ENCODE peak calls at places on chromosomes 6 and 20, in nine cellular contexts. A is astrocyte of the spinal cord; S is mesendoderm; M is T-helper 17 cell; F is ELR; X is coronary artery; Z is WTC11; C is stimulated activated naive CD8-positive, alpha-beta T cell treated with anti-CD3 and anti-CD28 coated beads, Interleukin-15, Interleukin-2, amounts not matched to agents 100 U/mL and 50 U/mL, for 24 hours; N is stimulated activated CD4-positive, alpha-beta T cell treated with anti-CD3 and anti-CD28 coated beads, TNF-alpha, amount 100 ng/mL, for 4 hours. L is an unnamed sample.
A peak's percentile ranks its signal among the peaks of the same experiment; 100 is the strongest.

GRCh38 chr6:38391909-38392614 is 247.7 kb downstream of the BTBD9 start:
- DNase-seq in A (peak; percentile 16), S (no peak), M (no peak), F (peak; percentile 15), X (no peak), Z (no peak), C (no peak), N (no peak), L (no peak)

GRCh38 chr20:35146299-35146921 is 726 bp downstream of the EDEM2 start:
- DNase-seq in A (peak; percentile 5), S (peak; percentile 71), M (no peak), F (peak; percentile 78), X (no peak), Z (peak; percentile 50), C (no peak), N (peak; percentile 7), L (peak; percentile 3)

GRCh38 chr6:54307412-54308036 is 717 bp upstream of the TINAG start:
- DNase-seq in A (no peak), S (no peak), M (no peak), F (no peak), X (no peak), Z (no peak), C (no peak), N (no peak), L (no peak)

GRCh38 chr20:21352703-21353102 is 44.6 kb downstream of the NKX2-4 start:
- DNase-seq in A (peak; percentile 58), S (no peak), M (no peak), F (peak; percentile 59), X (no peak), Z (no peak), C (no peak), N (no peak), L (no peak)

GRCh38 chr6:28653876-28654275 is 128.2 kb downstream of the GPX5 start:
- DNase-seq in A (no peak), S (no peak), M (no peak), F (peak; percentile 25), X (no peak), Z (no peak), C (no peak), N (no peak), L (no peak)

GRCh38 chr6:5125152-5126006 is 40.2 kb downstream of the PPP1R3G start:
- DNase-seq in A (peak; percentile 70), S (peak; percentile 13), M (no peak), F (peak; percentile 71), X (no peak), Z (no peak), C (no peak), N (no peak), L (no peak)

GRCh38 chr6:56101141-56101553 is 146.2 kb downstream of the COL21A1 start:
- DNase-seq in A (peak; percentile 97), S (no peak), M (no peak), F (peak; percentile 94), X (no peak), Z (no peak), C (no peak), N (no peak), L (no peak)

GRCh38 chr6:71599366-71599765 is 287.0 kb upstream of the RIMS1 start:
- DNase-seq in A (no peak), S (no peak), M (no peak), F (no peak), X (no peak), Z (no peak), C (no peak), N (no peak), L (no peak)

GRCh38 chr20:51767018-51767866 is 948 bp downstream of the ATP9A start:
- DNase-seq in A (no peak), S (peak; percentile 86), M (no peak), F (peak; percentile 40), X (no peak), Z (peak; percentile 90), C (peak; percentile 66), N (peak; percentile 6), L (no peak)

GRCh38 chr20:9467995-9468394 is 46.4 kb upstream of the LAMP5 start:
- DNase-seq in A (no peak), S (peak; percentile 23), M (no peak), F (no peak), X (no peak), Z (peak; percentile 40), C (no peak), N (no peak), L (no peak)

GRCh38 chr6:120735641-120736040 is 598.6 kb downstream of the TBC1D32 start:
- DNase-seq in A (peak; percentile 13), S (no peak), M (no peak), F (peak; percentile 1), X (no peak), Z (no peak), C (no peak), N (no peak), L (no peak)

GRCh38 chr20:58852559-58853271 is at the start of gene GNAS:
- DNase-seq in A (peak; percentile 50), S (peak; percentile 92), M (no peak), F (peak; percentile 68), X (no peak), Z (peak; percentile 86), C (peak; percentile 67), N (peak; percentile 34), L (peak; percentile 37)

GRCh38 chr20:37541326-37541725 is 13.7 kb upstream of the BLCAP start:
- DNase-seq in A (no peak), S (no peak), M (no peak), F (no peak), X (no peak), Z (no peak), C (no peak), N (no peak), L (no peak)

GRCh38 chr6:156794963-156795362 is 17.8 kb downstream of the ARID1B start:
- DNase-seq in A (no peak), S (no peak), M (no peak), F (no peak), X (no peak), Z (no peak), C (no peak), N (no peak), L (no peak)

GRCh38 chr6:7674291-7674690 is 51.6 kb upstream of the BMP6 start:
- DNase-seq in A (no peak), S (no peak), M (no peak), F (no peak), X (no peak), Z (no peak), C (no peak), N (no peak), L (no peak)

GRCh38 chr20:45019764-45020126 is 53.4 kb downstream of the STK4 start:
- DNase-seq in A (no peak), S (no peak), M (no peak), F (no peak), X (no peak), Z (no peak), C (no peak), N (no peak), L (no peak)

GRCh38 chr6:159056003-159056402 is 11.2 kb upstream of the TAGAP start:
- DNase-seq in A (no peak), S (no peak), M (no peak), F (no peak), X (no peak), Z (no peak), C (no peak), N (no peak), L (no peak)

L was measured in activated T-helper 1 cell treated with Interleukin-2 at 50 U/mL for 16 hours.